ENCODE peak calls at places on chromosome 13, in eight cellular contexts. One of them, this sample, is unnamed.
A peak's percentile ranks its signal among the peaks of the same experiment; 100 is the strongest.

GRCh38 chr13:42305503-42305902 is 33.6 kb downstream of the AKAP11 start:
- DNase-seq in CD8-positive, alpha-beta memory T cell: no peak
- DNase-seq in transverse colon: no peak
- DNase-seq in iPS DF 6.9: no peak
- DNase-seq in GM23338: no peak
- DNase-seq in A673: no peak
- DNase-seq in mesendoderm: no peak
- DNase-seq in Peyer's patch: no peak
- DNase-seq in this sample: no peak

GRCh38 chr13:76094645-76095044 is 458.5 kb downstream of the LMO7 start:
- DNase-seq in CD8-positive, alpha-beta memory T cell: no peak
- DNase-seq in transverse colon: no peak
- DNase-seq in iPS DF 6.9: no peak
- DNase-seq in GM23338: no peak
- DNase-seq in A673: no peak
- DNase-seq in mesendoderm: no peak
- DNase-seq in Peyer's patch: no peak
- DNase-seq in this sample: no peak

GRCh38 chr13:37669845-37670244 is 71.3 kb upstream of the POSTN start:
- DNase-seq in CD8-positive, alpha-beta memory T cell: no peak
- DNase-seq in transverse colon: no peak
- DNase-seq in iPS DF 6.9: no peak
- DNase-seq in GM23338: peak; percentile 11
- DNase-seq in A673: no peak
- DNase-seq in mesendoderm: peak; percentile 53
- DNase-seq in Peyer's patch: no peak
- DNase-seq in this sample: no peak

GRCh38 chr13:113033498-113033897 is 64.5 kb downstream of the MCF2L start:
- DNase-seq in CD8-positive, alpha-beta memory T cell: no peak
- DNase-seq in transverse colon: no peak
- DNase-seq in iPS DF 6.9: no peak
- DNase-seq in GM23338: no peak
- DNase-seq in A673: no peak
- DNase-seq in mesendoderm: peak; percentile 21
- DNase-seq in Peyer's patch: no peak
- DNase-seq in this sample: no peak

GRCh38 chr13:99606322-99607089 is 105.2 kb downstream of the TM9SF2 start:
- DNase-seq in CD8-positive, alpha-beta memory T cell: peak; percentile 93
- DNase-seq in transverse colon: peak; percentile 93
- DNase-seq in iPS DF 6.9: peak; percentile 35
- DNase-seq in GM23338: peak; percentile 87
- DNase-seq in A673: peak; percentile 84
- DNase-seq in mesendoderm: peak; percentile 90
- DNase-seq in Peyer's patch: peak; percentile 91
- DNase-seq in this sample: peak; percentile 91

GRCh38 chr13:21884965-21885567 is 214.2 kb downstream of the FGF9 start:
- DNase-seq in CD8-positive, alpha-beta memory T cell: no peak
- DNase-seq in transverse colon: no peak
- DNase-seq in iPS DF 6.9: no peak
- DNase-seq in GM23338: no peak
- DNase-seq in A673: no peak
- DNase-seq in mesendoderm: no peak
- DNase-seq in Peyer's patch: no peak
- DNase-seq in this sample: peak; percentile 33

GRCh38 chr13:111668451-111668850 is 348.0 kb downstream of the TEX29 start:
- DNase-seq in CD8-positive, alpha-beta memory T cell: no peak
- DNase-seq in transverse colon: no peak
- DNase-seq in iPS DF 6.9: no peak
- DNase-seq in GM23338: no peak
- DNase-seq in A673: no peak
- DNase-seq in mesendoderm: no peak
- DNase-seq in Peyer's patch: no peak
- DNase-seq in this sample: no peak

GRCh38 chr13:100796463-100796862 is 121.9 kb upstream of the TMTC4 start:
- DNase-seq in CD8-positive, alpha-beta memory T cell: no peak
- DNase-seq in transverse colon: no peak
- DNase-seq in iPS DF 6.9: no peak
- DNase-seq in GM23338: no peak
- DNase-seq in A673: no peak
- DNase-seq in mesendoderm: no peak
- DNase-seq in Peyer's patch: no peak
- DNase-seq in this sample: no peak

GRCh38 chr13:42740753-42741152 is 40.6 kb upstream of the FAM216B start:
- DNase-seq in CD8-positive, alpha-beta memory T cell: no peak
- DNase-seq in transverse colon: peak; percentile 44
- DNase-seq in iPS DF 6.9: no peak
- DNase-seq in GM23338: peak; percentile 6
- DNase-seq in A673: peak; percentile 52
- DNase-seq in mesendoderm: no peak
- DNase-seq in Peyer's patch: no peak
- DNase-seq in this sample: no peak

GRCh38 chr13:49777746-49778614 is 14.5 kb downstream of the KPNA3 start:
- DNase-seq in CD8-positive, alpha-beta memory T cell: no peak
- DNase-seq in transverse colon: no peak
- DNase-seq in iPS DF 6.9: no peak
- DNase-seq in GM23338: no peak
- DNase-seq in A673: no peak
- DNase-seq in mesendoderm: no peak
- DNase-seq in Peyer's patch: no peak
- DNase-seq in this sample: no peak

GRCh38 chr13:111042661-111043226 is 72.4 kb upstream of the ARHGEF7 start:
- DNase-seq in CD8-positive, alpha-beta memory T cell: no peak
- DNase-seq in transverse colon: no peak
- DNase-seq in iPS DF 6.9: no peak
- DNase-seq in GM23338: no peak
- DNase-seq in A673: no peak
- DNase-seq in mesendoderm: no peak
- DNase-seq in Peyer's patch: no peak
- DNase-seq in this sample: no peak

GRCh38 chr13:99336750-99337149 is 29.6 kb upstream of the GPR183 start:
- DNase-seq in CD8-positive, alpha-beta memory T cell: no peak
- DNase-seq in transverse colon: no peak
- DNase-seq in iPS DF 6.9: no peak
- DNase-seq in GM23338: no peak
- DNase-seq in A673: no peak
- DNase-seq in mesendoderm: no peak
- DNase-seq in Peyer's patch: no peak
- DNase-seq in this sample: no peak

GRCh38 chr13:70034280-70034679 is 73.3 kb upstream of the ATXN8OS start:
- DNase-seq in CD8-positive, alpha-beta memory T cell: no peak
- DNase-seq in transverse colon: no peak
- DNase-seq in iPS DF 6.9: no peak
- DNase-seq in GM23338: no peak
- DNase-seq in A673: no peak
- DNase-seq in mesendoderm: peak; percentile 11
- DNase-seq in Peyer's patch: no peak
- DNase-seq in this sample: no peak

GRCh38 chr13:52879950-52880650 is 31.7 kb upstream of the PCDH8 start:
- DNase-seq in CD8-positive, alpha-beta memory T cell: no peak
- DNase-seq in transverse colon: no peak
- DNase-seq in iPS DF 6.9: peak; percentile 29
- DNase-seq in GM23338: peak; percentile 67
- DNase-seq in A673: no peak
- DNase-seq in mesendoderm: peak; percentile 25
- DNase-seq in Peyer's patch: no peak
- DNase-seq in this sample: no peak

GRCh38 chr13:51920786-51921185 is 59.0 kb downstream of the CCDC70 start:
- DNase-seq in CD8-positive, alpha-beta memory T cell: no peak
- DNase-seq in transverse colon: no peak
- DNase-seq in iPS DF 6.9: no peak
- DNase-seq in GM23338: no peak
- DNase-seq in A673: no peak
- DNase-seq in mesendoderm: peak; percentile 49
- DNase-seq in Peyer's patch: no peak
- DNase-seq in this sample: no peak

GRCh38 chr13:68714292-68714691 is 1393.3 kb upstream of the ATXN8OS start:
- DNase-seq in CD8-positive, alpha-beta memory T cell: no peak
- DNase-seq in transverse colon: no peak
- DNase-seq in iPS DF 6.9: no peak
- DNase-seq in GM23338: peak; percentile 66
- DNase-seq in A673: no peak
- DNase-seq in mesendoderm: peak; percentile 83
- DNase-seq in Peyer's patch: no peak
- DNase-seq in this sample: no peak

GRCh38 chr13:41643502-41643901 is 186.2 kb downstream of the RGCC start:
- DNase-seq in CD8-positive, alpha-beta memory T cell: no peak
- DNase-seq in transverse colon: no peak
- DNase-seq in iPS DF 6.9: no peak
- DNase-seq in GM23338: no peak
- DNase-seq in A673: no peak
- DNase-seq in mesendoderm: no peak
- DNase-seq in Peyer's patch: no peak
- DNase-seq in this sample: no peak

GRCh38 chr13:50129065-50129922 is 114.0 kb downstream of the KCNRG start:
- DNase-seq in CD8-positive, alpha-beta memory T cell: no peak
- DNase-seq in transverse colon: no peak
- DNase-seq in iPS DF 6.9: no peak
- DNase-seq in GM23338: peak; percentile 58
- DNase-seq in A673: no peak
- DNase-seq in mesendoderm: peak; percentile 47
- DNase-seq in Peyer's patch: no peak
- DNase-seq in this sample: peak; percentile 60

GRCh38 chr13:111387945-111388600 is 67.6 kb downstream of the TEX29 start:
- DNase-seq in CD8-positive, alpha-beta memory T cell: no peak
- DNase-seq in transverse colon: no peak
- DNase-seq in iPS DF 6.9: no peak
- DNase-seq in GM23338: no peak
- DNase-seq in A673: no peak
- DNase-seq in mesendoderm: no peak
- DNase-seq in Peyer's patch: no peak
- DNase-seq in this sample: no peak

GRCh38 chr13:30818323-30818960 is 83.1 kb downstream of the ALOX5AP start:
- DNase-seq in CD8-positive, alpha-beta memory T cell: no peak
- DNase-seq in transverse colon: no peak
- DNase-seq in iPS DF 6.9: no peak
- DNase-seq in GM23338: no peak
- DNase-seq in A673: no peak
- DNase-seq in mesendoderm: no peak
- DNase-seq in Peyer's patch: no peak
- DNase-seq in this sample: no peak

GRCh38 chr13:32376642-32377418 is 51.1 kb downstream of the N4BP2L1 start:
- DNase-seq in CD8-positive, alpha-beta memory T cell: no peak
- DNase-seq in transverse colon: no peak
- DNase-seq in iPS DF 6.9: no peak
- DNase-seq in GM23338: no peak
- DNase-seq in A673: no peak
- DNase-seq in mesendoderm: no peak
- DNase-seq in Peyer's patch: no peak
- DNase-seq in this sample: no peak
- H3K27ac ChIP-seq in CD8-positive, alpha-beta memory T cell: no peak overlapping the region
- H3K27ac ChIP-seq in transverse colon: no peak overlapping the region
- H3K27ac ChIP-seq in iPS DF 6.9: no peak overlapping the region
- H3K27ac ChIP-seq in GM23338: no peak overlapping the region
- H3K27ac ChIP-seq in A673: no peak overlapping the region
- H3K27ac ChIP-seq in mesendoderm: no peak overlapping the region
- H3K27ac ChIP-seq in Peyer's patch: no peak overlapping the region
- H3K27ac ChIP-seq in this sample: no peak overlapping the region

DNA sequence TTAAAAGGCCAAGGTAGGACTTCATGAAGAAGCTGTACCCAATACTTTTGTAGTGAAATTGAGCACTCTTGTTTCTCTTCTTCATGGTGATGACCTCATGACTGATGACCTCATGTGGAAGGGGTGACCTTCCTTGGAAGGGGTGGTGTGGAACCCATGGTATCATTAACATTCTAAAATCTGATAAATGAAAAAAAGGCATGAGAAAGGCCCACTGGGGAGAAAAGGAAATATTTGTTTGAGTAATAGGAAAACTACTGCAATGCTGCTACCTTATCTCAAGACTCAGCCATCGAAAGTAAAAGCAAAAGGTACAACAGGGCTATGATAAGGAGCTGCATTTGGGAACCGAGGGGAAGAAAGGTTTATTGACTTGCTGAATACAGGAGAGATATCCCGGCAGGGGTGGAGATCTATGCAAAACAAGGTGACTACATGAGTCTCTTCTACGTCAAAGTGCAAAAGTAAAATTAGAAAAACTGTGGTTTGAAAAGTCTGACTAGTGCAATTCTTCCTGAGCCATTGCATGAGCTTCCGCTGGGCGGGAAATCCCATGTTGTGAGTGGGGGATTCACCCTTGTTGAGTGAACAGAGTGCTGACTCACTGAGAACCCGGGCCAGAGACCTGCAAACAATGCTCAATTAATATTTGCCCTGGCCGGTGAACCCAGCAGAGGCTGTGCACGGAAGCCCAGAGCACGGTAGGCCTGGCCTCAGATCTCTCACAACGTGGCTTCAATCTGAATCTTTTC is 138.9 kb upstream of the RFC3 start:
- DNase-seq in CD8-positive, alpha-beta memory T cell: peak; percentile 78
- DNase-seq in transverse colon: peak; percentile 62
- DNase-seq in iPS DF 6.9: no peak
- DNase-seq in GM23338: peak; percentile 1
- DNase-seq in A673: no peak
- DNase-seq in mesendoderm: peak; percentile 77
- DNase-seq in Peyer's patch: peak; percentile 51
- DNase-seq in this sample: peak; percentile 79
- H3K27ac ChIP-seq in CD8-positive, alpha-beta memory T cell: peak overlapping the region; percentile 6
- H3K27ac ChIP-seq in transverse colon: peak overlapping the region; percentile 61
- H3K27ac ChIP-seq in iPS DF 6.9: no peak overlapping the region
- H3K27ac ChIP-seq in GM23338: no peak overlapping the region
- H3K27ac ChIP-seq in A673: no peak overlapping the region
- H3K27ac ChIP-seq in mesendoderm: no peak overlapping the region
- H3K27ac ChIP-seq in Peyer's patch: peak overlapping the region; percentile 73
- H3K27ac ChIP-seq in this sample: peak overlapping the region; percentile 60

GRCh38 chr13:28548872-28549271 is 53.9 kb upstream of the FLT1 start:
- DNase-seq in CD8-positive, alpha-beta memory T cell: no peak
- DNase-seq in transverse colon: no peak
- DNase-seq in iPS DF 6.9: no peak
- DNase-seq in GM23338: peak; percentile 60
- DNase-seq in A673: peak; percentile 18
- DNase-seq in mesendoderm: peak; percentile 53
- DNase-seq in Peyer's patch: no peak
- DNase-seq in this sample: no peak
- H3K27ac ChIP-seq in CD8-positive, alpha-beta memory T cell: no peak overlapping the region
- H3K27ac ChIP-seq in transverse colon: no peak overlapping the region
- H3K27ac ChIP-seq in iPS DF 6.9: no peak overlapping the region
- H3K27ac ChIP-seq in GM23338: no peak overlapping the region
- H3K27ac ChIP-seq in A673: no peak overlapping the region
- H3K27ac ChIP-seq in mesendoderm: no peak overlapping the region
- H3K27ac ChIP-seq in Peyer's patch: no peak overlapping the region
- H3K27ac ChIP-seq in this sample: no peak overlapping the region

GRCh38 chr13:45416521-45417125 is 1.6 kb downstream of the SLC25A30 start:
- DNase-seq in CD8-positive, alpha-beta memory T cell: no peak
- DNase-seq in transverse colon: no peak
- DNase-seq in iPS DF 6.9: no peak
- DNase-seq in GM23338: no peak
- DNase-seq in A673: peak; percentile 11
- DNase-seq in mesendoderm: no peak
- DNase-seq in Peyer's patch: no peak
- DNase-seq in this sample: no peak
- H3K27ac ChIP-seq in CD8-positive, alpha-beta memory T cell: peak overlapping the region; percentile 62
- H3K27ac ChIP-seq in transverse colon: peak overlapping the region; percentile 97
- H3K27ac ChIP-seq in iPS DF 6.9: no peak overlapping the region
- H3K27ac ChIP-seq in GM23338: no peak overlapping the region
- H3K27ac ChIP-seq in A673: peak overlapping the region; percentile 27
- H3K27ac ChIP-seq in mesendoderm: no peak overlapping the region
- H3K27ac ChIP-seq in Peyer's patch: peak overlapping the region; percentile 91
- H3K27ac ChIP-seq in this sample: peak overlapping the region; percentile 86

This sample was measured in CD4-positive, CD25-positive, alpha-beta regulatory T cell.